ENCODE peak calls at places on chromosomes 2 and 18, in eight cellular contexts. Z, J, D, K, O, M, A and V are unnamed samples.

GRCh38 chr2:85588218-85589044 is 4.2 kb downstream of the VAMP5 start:
- DNase-seq in Z (no peak), J (no peak), D (no peak), K (no peak), O (no peak), M (no peak), A (no peak), V (no peak)

GRCh38 chr2:212530373-212530772 is 8.2 kb downstream of the ERBB4 start:
- DNase-seq in Z (no peak), J (no peak), D (no peak), K (no peak), O (no peak), M (no peak), A (no peak), V (no peak)

GRCh38 chr2:45905643-45905969 is 254.1 kb downstream of the PRKCE start:
- DNase-seq in Z (no peak), J (no peak), D (no peak), K (no peak), O (no peak), M (no peak), A (no peak), V (no peak)

GRCh38 chr2:71609958-71610357 is 156.6 kb downstream of the DYSF start:
- DNase-seq in Z (no peak), J (no peak), D (no peak), K (no peak), O (no peak), M (no peak), A (peak; percentile 50), V (no peak)

GRCh38 chr2:149703281-149703680 is 115.7 kb upstream of the MMADHC start:
- DNase-seq in Z (no peak), J (no peak), D (no peak), K (no peak), O (no peak), M (no peak), A (no peak), V (no peak)

GRCh38 chr2:24054366-24055010 is 4.9 kb downstream of the FKBP1B start:
- DNase-seq in Z (no peak), J (no peak), D (no peak), K (no peak), O (no peak), M (no peak), A (no peak), V (no peak)

GRCh38 chr2:64514018-64514417 is 10.1 kb upstream of the AFTPH start:
- DNase-seq in Z (no peak), J (no peak), D (no peak), K (no peak), O (no peak), M (no peak), A (no peak), V (no peak)

GRCh38 chr2:240429872-240430491 is 5.5 kb upstream of the GPC1 start:
- DNase-seq in Z (peak; percentile 13), J (peak; percentile 39), D (peak; percentile 56), K (peak; percentile 19), O (no peak), M (no peak), A (no peak), V (no peak)

GRCh38 chr2:134385195-134385594 is 131.3 kb downstream of the MGAT5 start:
- DNase-seq in Z (no peak), J (no peak), D (no peak), K (no peak), O (no peak), M (no peak), A (no peak), V (no peak)

GRCh38 chr18:57776354-57776753 is 26.8 kb downstream of the ATP8B1 start:
- DNase-seq in Z (no peak), J (no peak), D (no peak), K (no peak), O (no peak), M (no peak), A (no peak), V (no peak)

GRCh38 chr2:211766689-211767088 is 771.9 kb downstream of the ERBB4 start:
- DNase-seq in Z (no peak), J (no peak), D (no peak), K (peak; percentile 71), O (peak; percentile 42), M (peak; percentile 61), A (no peak), V (no peak)

GRCh38 chr18:11861583-11862288 is 10.5 kb downstream of the CHMP1B start:
- DNase-seq in Z (no peak), J (no peak), D (no peak), K (no peak), O (no peak), M (no peak), A (no peak), V (no peak)

DNA sequence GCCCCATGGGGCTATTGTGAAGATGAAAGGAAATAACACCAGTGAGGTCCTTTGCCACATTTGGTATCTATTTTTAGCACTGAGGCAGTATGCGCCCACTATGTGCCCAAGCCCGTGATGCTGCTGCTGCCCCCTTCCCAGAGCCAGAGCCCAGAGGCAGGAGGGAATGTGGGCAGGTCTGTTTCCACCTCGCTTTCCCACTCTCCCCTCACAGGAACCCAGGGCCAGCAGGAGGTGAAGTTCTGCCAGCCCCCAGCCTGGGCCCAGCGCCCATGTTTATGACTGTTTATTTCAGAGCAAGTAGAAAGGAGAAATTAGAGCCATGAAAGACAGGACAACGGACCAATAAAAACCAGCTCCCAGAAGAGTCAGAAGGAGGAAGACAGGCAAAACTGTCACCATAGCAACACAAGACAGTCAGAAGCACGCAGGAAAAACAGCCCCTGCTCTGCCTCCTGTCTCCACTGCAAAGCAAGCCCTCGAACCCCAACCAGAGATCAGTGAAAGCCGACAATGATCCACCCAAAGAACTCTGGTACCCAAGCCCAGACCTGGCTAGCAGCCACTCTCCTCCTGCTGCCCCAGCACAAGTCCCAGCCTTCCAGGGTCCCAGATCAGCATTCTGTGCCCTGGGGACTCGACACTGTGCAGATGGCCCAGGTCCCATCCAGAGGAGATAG is 1.4 kb downstream of the CYRIA start:
- DNase-seq in Z (peak; percentile 68), J (peak; percentile 52), D (no peak), K (no peak), O (no peak), M (peak; percentile 48), A (no peak), V (no peak)
- TF ChIP-seq POLR2A in Z (no peak), J (no peak), D (no peak), K (no peak), O (no peak), M (no peak), A (no peak), V (no peak)

GRCh38 chr18:13539843-13540535 is 186.4 kb downstream of the FAM210A start:
- DNase-seq in Z (no peak), J (peak; percentile 62), D (no peak), K (no peak), O (no peak), M (no peak), A (no peak), V (no peak)

GRCh38 chr18:13536578-13536977 is 189.8 kb downstream of the FAM210A start:
- DNase-seq in Z (no peak), J (no peak), D (no peak), K (no peak), O (no peak), M (no peak), A (no peak), V (no peak)

GRCh38 chr18:13539050-13539449 is 187.3 kb downstream of the FAM210A start:
- DNase-seq in Z (peak; percentile 62), J (no peak), D (no peak), K (no peak), O (no peak), M (peak; percentile 68), A (no peak), V (no peak)

GRCh38 chr18:13538630-13539029 is 187.7 kb downstream of the FAM210A start:
- DNase-seq in Z (no peak), J (no peak), D (no peak), K (no peak), O (no peak), M (no peak), A (no peak), V (no peak)

GRCh38 chr18:13537022-13537780 is 189.2 kb downstream of the FAM210A start:
- DNase-seq in Z (no peak), J (no peak), D (no peak), K (no peak), O (no peak), M (no peak), A (no peak), V (no peak)
- TF ChIP-seq POLR2A in Z (no peak), J (no peak), D (no peak), K (no peak), O (no peak), M (no peak), A (no peak), V (no peak)

GRCh38 chr2:202265467-202266277 is at the start of gene NOP58:
- DNase-seq in Z (peak; percentile 90), J (peak; percentile 95), D (peak; percentile 93), K (peak; percentile 92), O (peak; percentile 90), M (peak; percentile 94), A (peak; percentile 93), V (peak; percentile 73)
- TF ChIP-seq POLR2A in Z (peak; percentile 96), J (peak; percentile 94), D (peak; percentile 95), K (peak; percentile 96), O (peak; percentile 93), M (peak; percentile 98), A (peak; percentile 95), V (peak; percentile 94)

GRCh38 chr18:75200644-75201272 is 8.2 kb downstream of the PTGR3 start:
- DNase-seq in Z (no peak), J (no peak), D (no peak), K (no peak), O (no peak), M (no peak), A (no peak), V (no peak)

GRCh38 chr18:75202976-75203375 is 6.0 kb downstream of the PTGR3 start:
- DNase-seq in Z (no peak), J (no peak), D (no peak), K (no peak), O (no peak), M (no peak), A (no peak), V (no peak)

GRCh38 chr18:75201936-75202335 is 7.0 kb downstream of the PTGR3 start:
- DNase-seq in Z (no peak), J (peak; percentile 63), D (no peak), K (peak; percentile 60), O (no peak), M (no peak), A (no peak), V (no peak)

GRCh38 chr18:75200071-75200470 is 8.9 kb downstream of the PTGR3 start:
- DNase-seq in Z (no peak), J (no peak), D (no peak), K (no peak), O (no peak), M (no peak), A (no peak), V (no peak)

DNA sequence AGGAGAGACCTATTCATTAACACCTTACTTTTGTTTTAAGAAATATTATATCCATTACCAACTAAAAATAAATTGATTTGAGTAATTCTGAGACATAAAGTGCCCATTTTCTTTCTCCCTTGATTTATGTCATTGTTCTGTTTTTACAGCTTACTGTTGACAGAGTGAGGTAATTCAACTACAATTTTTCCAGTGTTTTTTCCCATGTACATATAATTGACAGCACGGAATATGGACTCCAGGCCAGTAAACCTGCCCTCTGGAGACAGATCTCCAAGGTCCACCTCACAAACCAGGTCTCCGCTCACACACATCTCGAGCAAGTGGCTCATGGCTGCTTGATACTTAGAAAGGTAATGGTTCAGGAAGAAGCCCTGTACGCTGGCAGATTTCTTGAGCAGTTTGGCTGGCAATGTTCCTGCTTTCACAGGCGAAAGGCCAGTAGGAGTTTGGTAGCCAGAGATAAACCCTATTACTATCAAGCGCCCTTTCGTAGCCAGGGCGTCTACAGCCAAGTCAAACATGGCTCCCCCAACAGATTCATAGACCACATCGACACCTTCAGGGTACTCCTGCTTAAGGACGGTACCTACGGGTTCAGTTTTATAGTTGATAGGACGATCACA is 7.6 kb downstream of the PTGR3 start:
- DNase-seq in Z (no peak), J (no peak), D (no peak), K (peak; percentile 68), O (no peak), M (no peak), A (no peak), V (no peak)
- TF ChIP-seq POLR2A in Z (no peak), J (no peak), D (no peak), K (no peak), O (no peak), M (no peak), A (no peak), V (no peak)